ENCODE peak calls at places on chromosomes 6 and 20, in five cellular contexts. B, C, P, E and H are unnamed samples.

GRCh38 chr20:3652217-3652616 is 11.0 kb downstream of the GFRA4 start:
- DNase-seq in B (no peak), P (no peak), C (no peak), E (no peak), H (no peak)

GRCh38 chr6:30931959-30932645 is at the start of gene SFTA2:
- DNase-seq in C (no peak), B (no peak), P (no peak), E (no peak), H (no peak)

GRCh38 chr6:143539106-143539505 is 27.6 kb upstream of the FUCA2 start:
- DNase-seq in E (no peak), P (no peak), B (no peak), C (no peak), H (no peak)

GRCh38 chr6:30774701-30775100 is 30.4 kb upstream of the IER3 start:
- DNase-seq in P (no peak), E (no peak), C (no peak), B (no peak), H (no peak)

GRCh38 chr20:24721891-24722530 is 227.1 kb upstream of the CST7 start:
- DNase-seq in C (no peak), B (no peak), P (no peak), E (no peak), H (no peak)

GRCh38 chr6:30845183-30845582 is 39.1 kb upstream of the DDR1 start:
- DNase-seq in E (no peak), B (no peak), P (no peak), C (peak), H (no peak)

GRCh38 chr6:157647261-157647915 is 175.7 kb upstream of the SNX9 start:
- DNase-seq in E (no peak), P (no peak), C (no peak), B (peak), H (no peak)

GRCh38 chr6:135451617-135452190 is 45.8 kb downstream of the AHI1 start:
- DNase-seq in E (no peak), B (no peak), C (no peak), P (no peak), H (no peak)

GRCh38 chr6:110552076-110552475 is 75.7 kb upstream of the SLC22A16 start:
- DNase-seq in E (no peak), B (no peak), C (no peak), P (no peak), H (no peak)

GRCh38 chr6:170433163-170434095 is 119.7 kb downstream of the PSMB1 start:
- DNase-seq in C (no peak), E (no peak), P (no peak), B (no peak), H (no peak)

GRCh38 chr20:9978395-9979004 is 56.3 kb upstream of the ANKEF1 start:
- DNase-seq in C (peak), P (no peak), E (no peak), B (peak), H (no peak)

GRCh38 chr6:144415014-144415413 is 129.9 kb downstream of the UTRN start:
- DNase-seq in P (no peak), C (no peak), E (no peak), B (no peak), H (no peak)

GRCh38 chr6:34521463-34522288 is 34.5 kb downstream of the SPDEF start:
- DNase-seq in C (no peak), B (no peak), P (no peak), E (peak), H (no peak)

GRCh38 chr20:41538810-41539596 is 79.2 kb downstream of the CHD6 start:
- DNase-seq in B (no peak), E (no peak), P (no peak), C (no peak), H (no peak)

GRCh38 chr6:131381694-131382093 is 191.3 kb upstream of the ARG1 start:
- DNase-seq in P (no peak), B (no peak), C (no peak), E (no peak), H (no peak)

GRCh38 chr6:150567360-150567759 is 32.3 kb upstream of the PLEKHG1 start:
- DNase-seq in P (no peak), B (no peak), E (no peak), C (no peak), H (no peak)

GRCh38 chr20:35339007-35339406 is 46.8 kb upstream of the FAM83C start:
- DNase-seq in E (no peak), B (no peak), P (no peak), C (no peak), H (no peak)